ENCODE peak calls at places on chromosome 9, in seven cellular contexts. U is GM12878, R is HCT116, Z is HepG2, T is SK-N-SH, F is K562, S is H1. X is an unnamed sample.

GRCh38 chr9:131709741-131710499 is 30.0 kb downstream of the RAPGEF1 start:
- DNase-seq in U (peak; percentile 77), R (no peak), Z (no peak), T (no peak), F (no peak), S (no peak), X (no peak)

GRCh38 chr9:94534901-94535300 is 20.0 kb upstream of the PCAT7 start:
- DNase-seq in U (no peak), R (no peak), Z (no peak), T (no peak), F (no peak), S (no peak), X (no peak)

GRCh38 chr9:81560851-81561732 is 128.3 kb downstream of the TLE1 start:
- DNase-seq in U (no peak), R (no peak), Z (no peak), T (no peak), F (no peak), S (no peak), X (no peak)

GRCh38 chr9:120303519-120303918 is 276.4 kb downstream of the CDK5RAP2 start:
- DNase-seq in U (no peak), R (no peak), Z (no peak), T (no peak), F (no peak), S (no peak), X (no peak)

GRCh38 chr9:69019808-69020207 is 5.9 kb upstream of the PRKACG start:
- DNase-seq in U (no peak), R (no peak), Z (no peak), T (no peak), F (peak; percentile 86), S (no peak), X (no peak)

GRCh38 chr9:134189475-134190231 is 25.3 kb upstream of the RNU6ATAC start:
- DNase-seq in U (no peak), R (no peak), Z (no peak), T (peak; percentile 25), F (no peak), S (no peak), X (no peak)

GRCh38 chr9:109797006-109797405 is 17.0 kb downstream of the PALM2AKAP2 start:
- DNase-seq in U (no peak), R (no peak), Z (no peak), T (no peak), F (no peak), S (no peak), X (no peak)

GRCh38 chr9:109780453-109781033 is 545 bp downstream of the PALM2AKAP2 start:
- DNase-seq in U (no peak), R (no peak), Z (no peak), T (no peak), F (no peak), S (peak; percentile 58), X (peak; percentile 23)

GRCh38 chr9:104494808-104495207 is 9.3 kb upstream of the OR13F1 start:
- DNase-seq in U (no peak), R (no peak), Z (no peak), T (peak; percentile 22), F (no peak), S (no peak), X (peak; percentile 28)

GRCh38 chr9:129933709-129934586 is 98.7 kb downstream of the USP20 start:
- DNase-seq in U (no peak), R (no peak), Z (no peak), T (peak; percentile 49), F (no peak), S (no peak), X (no peak)

GRCh38 chr9:12693141-12693540 is at the start of gene TYRP1:
- DNase-seq in U (no peak), R (no peak), Z (no peak), T (no peak), F (no peak), S (no peak), X (no peak)

GRCh38 chr9:109258619-109259321 is 62.1 kb downstream of the EPB41L4B start:
- DNase-seq in U (no peak), R (no peak), Z (no peak), T (peak; percentile 44), F (no peak), S (no peak), X (no peak)

GRCh38 chr9:90326219-90326618 is 316.4 kb downstream of the DIRAS2 start:
- DNase-seq in U (no peak), R (no peak), Z (no peak), T (no peak), F (peak; percentile 1), S (no peak), X (no peak)

GRCh38 chr9:90333226-90333625 is 309.4 kb downstream of the DIRAS2 start:
- DNase-seq in U (no peak), R (no peak), Z (no peak), T (no peak), F (no peak), S (no peak), X (no peak)

GRCh38 chr9:90330215-90330614 is 312.4 kb downstream of the DIRAS2 start:
- DNase-seq in U (no peak), R (no peak), Z (no peak), T (peak; percentile 36), F (no peak), S (no peak), X (no peak)

DNA sequence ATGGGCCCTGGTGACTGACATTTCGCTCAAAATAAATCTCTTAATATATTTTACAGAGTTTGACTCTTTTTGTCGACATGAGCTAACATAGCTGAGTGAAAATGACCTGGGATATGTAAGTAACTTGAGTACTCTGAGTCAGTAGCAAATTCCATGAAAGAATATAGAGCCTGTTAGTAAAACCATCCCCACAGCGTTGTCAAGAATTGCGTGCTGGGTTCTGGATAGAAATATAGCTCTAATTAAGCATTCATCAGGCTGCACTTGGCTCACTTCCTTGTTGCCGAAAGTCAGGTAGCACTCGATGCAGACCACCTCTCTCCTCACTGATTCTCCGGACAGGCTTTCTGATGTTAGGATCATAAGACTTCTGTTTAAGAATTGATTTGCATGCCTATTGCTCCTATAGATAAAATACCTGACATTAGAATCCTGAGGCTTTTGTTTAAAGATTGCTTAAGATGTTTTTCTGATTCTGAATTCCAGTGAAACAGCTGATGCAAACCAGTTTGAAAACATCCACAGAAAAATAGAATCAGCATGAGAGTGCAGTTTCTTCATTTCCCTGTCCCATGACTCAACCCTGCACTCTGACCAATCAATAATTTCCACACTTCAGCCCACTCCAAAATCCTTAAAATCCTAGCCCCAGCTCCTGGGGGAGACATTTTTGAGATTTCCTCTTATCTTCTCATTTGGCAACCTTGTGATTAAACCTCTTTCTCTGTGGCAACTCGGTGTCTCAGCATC is 310.6 kb downstream of the DIRAS2 start:
- DNase-seq in U (no peak), R (no peak), Z (no peak), T (no peak), F (no peak), S (no peak), X (no peak)
- TF ChIP-seq JUND in U (no peak), R (no peak), Z (no peak), T (no peak), F (no peak), S (no peak), X (no peak)

GRCh38 chr9:83707768-83708514 is at the start of gene UBQLN1:
- DNase-seq in U (peak; percentile 72), R (peak; percentile 91), Z (peak; percentile 88), T (peak; percentile 94), F (peak; percentile 93), S (peak; percentile 92), X (peak; percentile 92)

GRCh38 chr9:83706703-83707517 is 848 bp downstream of the UBQLN1 start:
- DNase-seq in U (no peak), R (no peak), Z (peak; percentile 30), T (peak; percentile 72), F (peak; percentile 72), S (peak; percentile 70), X (peak; percentile 2)

GRCh38 chr9:83701769-83702168 is 6.0 kb downstream of the UBQLN1 start:
- DNase-seq in U (no peak), R (no peak), Z (no peak), T (no peak), F (no peak), S (no peak), X (peak; percentile 37)

GRCh38 chr9:83708515-83709158 is 879 bp upstream of the UBQLN1 start:
- DNase-seq in U (no peak), R (peak; percentile 40), Z (peak; percentile 84), T (peak; percentile 75), F (peak; percentile 86), S (peak; percentile 65), X (peak; percentile 19)

GRCh38 chr9:83707518-83707767 is 315 bp downstream of the UBQLN1 start:
- DNase-seq in U (no peak), R (no peak), Z (no peak), T (no peak), F (no peak), S (no peak), X (no peak)
- TF ChIP-seq JUND in U (no peak), R (no peak), Z (no peak), T (no peak), F (no peak), S (no peak), X (no peak)

GRCh38 chr9:136648746-136649145 is 14.0 kb upstream of the EGFL7 start:
- DNase-seq in U (no peak), R (no peak), Z (no peak), T (peak; percentile 79), F (peak; percentile 49), S (no peak), X (no peak)

GRCh38 chr9:136644593-136645342 is 17.9 kb upstream of the EGFL7 start:
- DNase-seq in U (no peak), R (peak; percentile 42), Z (peak; percentile 31), T (peak; percentile 70), F (peak; percentile 78), S (peak; percentile 93), X (peak; percentile 96)

GRCh38 chr9:136645903-136646754 is 16.6 kb upstream of the EGFL7 start:
- DNase-seq in U (no peak), R (no peak), Z (peak; percentile 24), T (peak; percentile 92), F (peak; percentile 91), S (peak; percentile 48), X (no peak)

GRCh38 chr9:136645343-136645902 is 17.3 kb upstream of the EGFL7 start:
- DNase-seq in U (no peak), R (no peak), Z (no peak), T (no peak), F (peak; percentile 41), S (peak; percentile 42), X (no peak)

GRCh38 chr9:136646827-136647711 is 15.6 kb upstream of the EGFL7 start:
- DNase-seq in U (no peak), R (no peak), Z (no peak), T (no peak), F (no peak), S (peak; percentile 48), X (no peak)
- TF ChIP-seq JUND in U (no peak), R (no peak), Z (no peak), T (no peak), F (no peak), S (no peak), X (no peak)

GRCh38 chr9:123346826-123347225 is 9.2 kb upstream of the CRB2 start:
- DNase-seq in U (no peak), R (no peak), Z (no peak), T (no peak), F (no peak), S (no peak), X (no peak)

GRCh38 chr9:123346026-123346425 is 10.0 kb upstream of the CRB2 start:
- DNase-seq in U (no peak), R (no peak), Z (no peak), T (no peak), F (no peak), S (no peak), X (no peak)

GRCh38 chr9:123342247-123342646 is 13.8 kb upstream of the CRB2 start:
- DNase-seq in U (no peak), R (no peak), Z (no peak), T (no peak), F (no peak), S (no peak), X (no peak)

GRCh38 chr9:123343428-123344272 is 12.3 kb upstream of the CRB2 start:
- DNase-seq in U (no peak), R (no peak), Z (no peak), T (no peak), F (peak; percentile 84), S (no peak), X (no peak)

GRCh38 chr9:123344273-123345096 is 11.5 kb upstream of the CRB2 start:
- DNase-seq in U (no peak), R (no peak), Z (no peak), T (no peak), F (no peak), S (no peak), X (no peak)
- TF ChIP-seq JUND in U (no peak), R (no peak), Z (no peak), T (no peak), F (no peak), S (no peak), X (no peak)